ENCODE peak calls at places on chromosomes 16 and 17, in ten cellular contexts. X is HTR-8/SVneo; R is stimulated activated CD4-positive, alpha-beta T cell treated with anti-CD3 and anti-CD28 coated beads, Interleukin-2, amount 100 ng/mL, for 4 hours; U is COR-L47; Y is RWPE2; I is HEK293T; A is activated gamma-delta T cell treated with anti-CD3 and anti-CD28 coated beads, Interleukin-2, amount 50 U/mL, for 16 hours; C is SJSA1; T is Right ventricle myocardium inferior; W is CD8-positive, alpha-beta memory T cell. S is an unnamed sample.

GRCh38 chr16:71429581-71429980 is 12.3 kb downstream of the TLE7 start:
- DNase-seq in X (no peak), R (no peak), U (no peak), Y (no peak), I (no peak), A (no peak), C (no peak), T (no peak), W (no peak), S (no peak)

GRCh38 chr17:1036171-1036844 is 39.4 kb downstream of the TIMM22 start:
- DNase-seq in X (no peak), R (no peak), U (no peak), Y (no peak), I (no peak), A (no peak), C (no peak), T (no peak), W (no peak), S (no peak)

GRCh38 chr17:19508327-19508867 is 25.3 kb upstream of the SLC47A1 start:
- DNase-seq in X (no peak), R (peak; percentile 52), U (no peak), Y (no peak), I (peak; percentile 48), A (peak; percentile 21), C (no peak), T (no peak), W (peak; percentile 37), S (peak; percentile 37)

GRCh38 chr16:87945351-87946042 is 5.7 kb upstream of the BANP start:
- DNase-seq in X (no peak), R (no peak), U (peak; percentile 95), Y (peak; percentile 85), I (no peak), A (no peak), C (no peak), T (peak; percentile 83), W (no peak), S (peak; percentile 84)

GRCh38 chr16:48540222-48540900 is 69.6 kb downstream of the N4BP1 start:
- DNase-seq in X (no peak), R (no peak), U (no peak), Y (no peak), I (no peak), A (no peak), C (no peak), T (no peak), W (no peak), S (no peak)

GRCh38 chr16:68126395-68126794 is 41.2 kb downstream of the NFATC3 start:
- DNase-seq in X (no peak), R (no peak), U (no peak), Y (no peak), I (no peak), A (no peak), C (no peak), T (no peak), W (no peak), S (no peak)

GRCh38 chr17:29076087-29076486 is 33.1 kb downstream of the PIPOX start:
- DNase-seq in X (no peak), R (no peak), U (no peak), Y (no peak), I (no peak), A (no peak), C (no peak), T (peak; percentile 8), W (no peak), S (no peak)

GRCh38 chr17:43857141-43857540 is 10.2 kb downstream of the CD300LG start:
- DNase-seq in X (no peak), R (no peak), U (no peak), Y (no peak), I (no peak), A (no peak), C (peak; percentile 37), T (peak; percentile 4), W (no peak), S (no peak)

GRCh38 chr17:34673995-34674900 is 94.9 kb downstream of the TMEM132E start:
- DNase-seq in X (no peak), R (no peak), U (peak; percentile 12), Y (no peak), I (no peak), A (no peak), C (peak; percentile 26), T (no peak), W (no peak), S (no peak)

GRCh38 chr16:20763461-20764232 is at the start of gene ACSM3:
- DNase-seq in X (peak; percentile 63), R (peak; percentile 61), U (no peak), Y (no peak), I (peak; percentile 40), A (peak; percentile 46), C (peak; percentile 45), T (no peak), W (peak; percentile 58), S (peak; percentile 78)

GRCh38 chr17:42819939-42820535 is 4.0 kb downstream of the BECN1 start:
- DNase-seq in X (peak; percentile 52), R (peak; percentile 42), U (peak; percentile 35), Y (no peak), I (peak; percentile 74), A (peak; percentile 46), C (peak; percentile 69), T (no peak), W (peak; percentile 46), S (no peak)

GRCh38 chr17:2405247-2405926 is 4.5 kb upstream of the MNT start:
- DNase-seq in X (no peak), R (no peak), U (no peak), Y (no peak), I (no peak), A (no peak), C (peak; percentile 68), T (no peak), W (no peak), S (no peak)

GRCh38 chr17:47875586-47875985 is 20.4 kb upstream of the SP2 start:
- DNase-seq in X (no peak), R (no peak), U (no peak), Y (no peak), I (no peak), A (no peak), C (no peak), T (no peak), W (no peak), S (no peak)

GRCh38 chr16:88116121-88116900 is 165.1 kb downstream of the BANP start:
- DNase-seq in X (no peak), R (no peak), U (no peak), Y (no peak), I (no peak), A (no peak), C (peak; percentile 88), T (no peak), W (no peak), S (no peak)

GRCh38 chr17:43599046-43599395 is 52.9 kb upstream of the ETV4 start:
- DNase-seq in X (no peak), R (no peak), U (no peak), Y (no peak), I (no peak), A (no peak), C (no peak), T (no peak), W (no peak), S (no peak)

GRCh38 chr16:9296273-9296593 is 204.8 kb downstream of the HAPSTR1 start:
- DNase-seq in X (no peak), R (no peak), U (no peak), Y (no peak), I (no peak), A (no peak), C (no peak), T (no peak), W (no peak), S (no peak)

GRCh38 chr16:31664683-31665482 is 137.2 kb downstream of the AHSP start:
- DNase-seq in X (peak; percentile 23), R (no peak), U (no peak), Y (no peak), I (no peak), A (no peak), C (no peak), T (no peak), W (no peak), S (no peak)

GRCh38 chr17:1094591-1094990 is 85.2 kb downstream of the ABR start:
- DNase-seq in X (no peak), R (no peak), U (no peak), Y (no peak), I (no peak), A (no peak), C (no peak), T (no peak), W (no peak), S (no peak)

GRCh38 chr17:68771867-68772515 is 170.8 kb upstream of the FAM20A start:
- DNase-seq in X (peak; percentile 67), R (no peak), U (peak; percentile 45), Y (no peak), I (peak; percentile 62), A (no peak), C (no peak), T (no peak), W (no peak), S (peak; percentile 95)

GRCh38 chr17:41697122-41697962 is 8.7 kb downstream of the EIF1 start:
- DNase-seq in X (no peak), R (no peak), U (no peak), Y (no peak), I (peak; percentile 60), A (no peak), C (no peak), T (peak; percentile 81), W (no peak), S (peak; percentile 73)

GRCh38 chr16:86955136-86955890 is 361.9 kb downstream of the C16orf95 start:
- DNase-seq in X (no peak), R (no peak), U (no peak), Y (no peak), I (no peak), A (no peak), C (no peak), T (no peak), W (no peak), S (no peak)

GRCh38 chr16:87610026-87610425 is 7.7 kb downstream of the JPH3 start:
- DNase-seq in X (no peak), R (no peak), U (no peak), Y (no peak), I (no peak), A (no peak), C (no peak), T (peak; percentile 46), W (no peak), S (no peak)

GRCh38 chr16:89410322-89410721 is 80.0 kb downstream of the ANKRD11 start:
- DNase-seq in X (no peak), R (no peak), U (no peak), Y (no peak), I (no peak), A (no peak), C (no peak), T (no peak), W (no peak), S (no peak)

S was measured in pons.